ENCODE peak calls at places on chromosomes 12 and 14, in seven cellular contexts. One of them, this sample, is unnamed.

GRCh38 chr14:42222924-42223471 is 616.3 kb downstream of the LRFN5 start:
- DNase-seq in mucosa of descending colon: no peak
- DNase-seq in AG04450: peak
- DNase-seq in DND-41: no peak
- DNase-seq in brain microvascular endothelial cell: peak
- DNase-seq in gastrocnemius medialis: peak
- DNase-seq in HFF-Myc: peak
- DNase-seq in this sample: peak

GRCh38 chr14:70894868-70895267 is 12.4 kb upstream of the PCNX1 start:
- DNase-seq in brain microvascular endothelial cell: no peak
- DNase-seq in HFF-Myc: no peak
- DNase-seq in DND-41: no peak
- DNase-seq in AG04450: no peak
- DNase-seq in gastrocnemius medialis: no peak
- DNase-seq in mucosa of descending colon: no peak
- DNase-seq in this sample: no peak

GRCh38 chr12:6782903-6783571 is 6.3 kb upstream of the CD4 start:
- DNase-seq in DND-41: peak
- DNase-seq in HFF-Myc: no peak
- DNase-seq in brain microvascular endothelial cell: no peak
- DNase-seq in mucosa of descending colon: no peak
- DNase-seq in AG04450: no peak
- DNase-seq in gastrocnemius medialis: no peak
- DNase-seq in this sample: no peak

GRCh38 chr12:129696405-129696804 is 207.4 kb downstream of the TMEM132D start:
- DNase-seq in mucosa of descending colon: no peak
- DNase-seq in AG04450: no peak
- DNase-seq in HFF-Myc: no peak
- DNase-seq in DND-41: no peak
- DNase-seq in brain microvascular endothelial cell: no peak
- DNase-seq in gastrocnemius medialis: no peak
- DNase-seq in this sample: no peak

GRCh38 chr12:61385771-61386170 is 874.4 kb upstream of the USP15 start:
- DNase-seq in gastrocnemius medialis: no peak
- DNase-seq in brain microvascular endothelial cell: peak
- DNase-seq in mucosa of descending colon: no peak
- DNase-seq in DND-41: no peak
- DNase-seq in HFF-Myc: no peak
- DNase-seq in AG04450: no peak
- DNase-seq in this sample: no peak

GRCh38 chr12:31865023-31865422 is 94.2 kb upstream of the RESF1 start:
- DNase-seq in AG04450: no peak
- DNase-seq in gastrocnemius medialis: no peak
- DNase-seq in mucosa of descending colon: no peak
- DNase-seq in HFF-Myc: no peak
- DNase-seq in DND-41: no peak
- DNase-seq in brain microvascular endothelial cell: no peak
- DNase-seq in this sample: no peak

GRCh38 chr14:34465069-34465859 is 3.2 kb upstream of the SPTSSA start:
- DNase-seq in AG04450: no peak
- DNase-seq in gastrocnemius medialis: no peak
- DNase-seq in brain microvascular endothelial cell: peak
- DNase-seq in DND-41: no peak
- DNase-seq in mucosa of descending colon: no peak
- DNase-seq in HFF-Myc: peak
- DNase-seq in this sample: no peak

GRCh38 chr14:57274551-57274950 is 5.8 kb downstream of the AP5M1 start:
- DNase-seq in AG04450: no peak
- DNase-seq in DND-41: no peak
- DNase-seq in HFF-Myc: no peak
- DNase-seq in brain microvascular endothelial cell: peak
- DNase-seq in gastrocnemius medialis: no peak
- DNase-seq in mucosa of descending colon: no peak
- DNase-seq in this sample: no peak

GRCh38 chr14:24162083-24162482 is 1.0 kb downstream of the IRF9 start:
- DNase-seq in HFF-Myc: no peak
- DNase-seq in brain microvascular endothelial cell: peak
- DNase-seq in DND-41: no peak
- DNase-seq in mucosa of descending colon: peak
- DNase-seq in gastrocnemius medialis: no peak
- DNase-seq in AG04450: no peak
- DNase-seq in this sample: no peak

GRCh38 chr14:98130691-98131090 is 1141.3 kb downstream of the BCL11B start:
- DNase-seq in brain microvascular endothelial cell: peak
- DNase-seq in HFF-Myc: no peak
- DNase-seq in DND-41: no peak
- DNase-seq in AG04450: no peak
- DNase-seq in mucosa of descending colon: no peak
- DNase-seq in gastrocnemius medialis: no peak
- DNase-seq in this sample: no peak

GRCh38 chr14:27553820-27554219 is 956.0 kb upstream of the NOVA1 start:
- DNase-seq in brain microvascular endothelial cell: no peak
- DNase-seq in DND-41: no peak
- DNase-seq in HFF-Myc: no peak
- DNase-seq in mucosa of descending colon: no peak
- DNase-seq in gastrocnemius medialis: no peak
- DNase-seq in AG04450: no peak
- DNase-seq in this sample: no peak

GRCh38 chr12:85468356-85469157 is 188.5 kb downstream of the ALX1 start:
- DNase-seq in brain microvascular endothelial cell: peak
- DNase-seq in mucosa of descending colon: no peak
- DNase-seq in gastrocnemius medialis: no peak
- DNase-seq in AG04450: peak
- DNase-seq in DND-41: peak
- DNase-seq in HFF-Myc: peak
- DNase-seq in this sample: peak

GRCh38 chr14:77158175-77158908 is 16.8 kb upstream of the ZDHHC22 start:
- DNase-seq in DND-41: no peak
- DNase-seq in gastrocnemius medialis: peak
- DNase-seq in brain microvascular endothelial cell: peak
- DNase-seq in AG04450: peak
- DNase-seq in mucosa of descending colon: no peak
- DNase-seq in HFF-Myc: peak
- DNase-seq in this sample: no peak

GRCh38 chr12:95241761-95242506 is 24.3 kb downstream of the VEZT start:
- DNase-seq in DND-41: no peak
- DNase-seq in gastrocnemius medialis: no peak
- DNase-seq in mucosa of descending colon: no peak
- DNase-seq in AG04450: no peak
- DNase-seq in brain microvascular endothelial cell: no peak
- DNase-seq in HFF-Myc: no peak
- DNase-seq in this sample: no peak

GRCh38 chr14:38536376-38537038 is 280.6 kb upstream of the CLEC14A start:
- DNase-seq in AG04450: no peak
- DNase-seq in gastrocnemius medialis: no peak
- DNase-seq in mucosa of descending colon: no peak
- DNase-seq in brain microvascular endothelial cell: no peak
- DNase-seq in DND-41: no peak
- DNase-seq in HFF-Myc: no peak
- DNase-seq in this sample: no peak

GRCh38 chr12:46265102-46265501 is 3.7 kb downstream of the SLC38A1 start:
- DNase-seq in HFF-Myc: no peak
- DNase-seq in DND-41: no peak
- DNase-seq in AG04450: no peak
- DNase-seq in brain microvascular endothelial cell: no peak
- DNase-seq in mucosa of descending colon: no peak
- DNase-seq in gastrocnemius medialis: no peak
- DNase-seq in this sample: no peak

GRCh38 chr12:46261658-46262057 is 7.2 kb downstream of the SLC38A1 start:
- DNase-seq in HFF-Myc: no peak
- DNase-seq in gastrocnemius medialis: no peak
- DNase-seq in brain microvascular endothelial cell: no peak
- DNase-seq in AG04450: no peak
- DNase-seq in DND-41: no peak
- DNase-seq in mucosa of descending colon: no peak
- DNase-seq in this sample: no peak

GRCh38 chr12:46264057-46264456 is 4.8 kb downstream of the SLC38A1 start:
- DNase-seq in mucosa of descending colon: no peak
- DNase-seq in DND-41: no peak
- DNase-seq in AG04450: no peak
- DNase-seq in HFF-Myc: no peak
- DNase-seq in gastrocnemius medialis: no peak
- DNase-seq in brain microvascular endothelial cell: no peak
- DNase-seq in this sample: no peak

GRCh38 chr12:46265734-46266133 is 3.1 kb downstream of the SLC38A1 start:
- DNase-seq in DND-41: no peak
- DNase-seq in mucosa of descending colon: no peak
- DNase-seq in brain microvascular endothelial cell: no peak
- DNase-seq in gastrocnemius medialis: no peak
- DNase-seq in HFF-Myc: no peak
- DNase-seq in AG04450: no peak
- DNase-seq in this sample: no peak

GRCh38 chr12:46263140-46264017 is 5.5 kb downstream of the SLC38A1 start:
- DNase-seq in gastrocnemius medialis: no peak
- DNase-seq in HFF-Myc: no peak
- DNase-seq in AG04450: no peak
- DNase-seq in DND-41: no peak
- DNase-seq in mucosa of descending colon: no peak
- DNase-seq in brain microvascular endothelial cell: no peak
- DNase-seq in this sample: no peak
- TF ChIP-seq CTCF in gastrocnemius medialis: peak
- TF ChIP-seq CTCF in HFF-Myc: peak
- TF ChIP-seq CTCF in AG04450: peak
- TF ChIP-seq CTCF in DND-41: no peak
- TF ChIP-seq CTCF in mucosa of descending colon: no peak
- TF ChIP-seq CTCF in brain microvascular endothelial cell: peak
- TF ChIP-seq CTCF in this sample: peak

DNA sequence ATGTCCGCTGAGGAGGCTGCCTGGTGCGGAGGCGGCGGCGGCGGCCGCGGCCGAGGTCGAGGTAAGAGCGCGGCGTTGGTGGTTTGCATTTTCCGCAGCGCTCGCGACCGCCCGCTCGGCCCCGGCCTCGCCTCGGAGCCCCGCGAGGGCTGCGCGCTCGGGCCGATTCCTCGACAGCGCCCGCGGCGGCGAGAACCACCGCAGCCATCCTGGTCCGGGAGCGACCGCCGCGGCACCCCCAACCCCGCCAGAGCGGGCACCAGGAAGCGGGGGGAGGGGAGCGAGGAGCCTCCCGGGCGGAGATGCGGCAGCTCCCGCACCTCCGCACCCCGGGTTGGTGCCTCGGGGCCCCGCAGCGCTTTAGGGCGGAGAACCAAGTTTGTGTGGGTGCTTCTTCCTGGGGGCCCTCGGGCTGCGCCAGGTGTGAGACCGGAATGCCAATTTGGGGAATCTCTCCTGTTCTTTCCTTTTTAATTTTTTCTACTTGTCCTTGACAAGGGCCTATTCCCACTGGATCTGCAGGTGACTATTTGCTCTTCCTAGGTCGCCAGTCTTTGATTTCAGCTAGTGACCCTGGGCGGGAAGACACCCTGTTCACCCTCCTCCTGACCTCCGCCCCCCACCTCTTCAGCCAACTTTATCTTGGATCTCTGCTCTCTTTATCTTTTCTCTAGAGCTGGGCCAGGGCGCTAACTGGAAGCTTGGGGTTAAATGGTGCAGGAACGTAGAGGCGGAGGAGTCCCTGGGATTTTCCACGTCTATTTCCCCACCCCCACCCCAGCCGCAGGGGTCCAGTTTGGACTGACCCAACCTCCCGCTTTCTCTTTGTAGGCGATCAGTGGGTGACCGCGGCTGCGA is at the start of gene SOCS2:
- DNase-seq in AG04450: no peak
- DNase-seq in brain microvascular endothelial cell: no peak
- DNase-seq in HFF-Myc: no peak
- DNase-seq in gastrocnemius medialis: no peak
- DNase-seq in DND-41: peak
- DNase-seq in mucosa of descending colon: peak
- DNase-seq in this sample: no peak
- H3K4me3 ChIP-seq in AG04450: peak
- H3K4me3 ChIP-seq in brain microvascular endothelial cell: peak
- H3K4me3 ChIP-seq in HFF-Myc: peak
- H3K4me3 ChIP-seq in gastrocnemius medialis: peak
- H3K4me3 ChIP-seq in DND-41: peak
- H3K4me3 ChIP-seq in mucosa of descending colon: peak
- H3K4me3 ChIP-seq in this sample: peak

GRCh38 chr14:99724196-99724891 is 40.2 kb downstream of the CYP46A1 start:
- DNase-seq in gastrocnemius medialis: no peak
- DNase-seq in mucosa of descending colon: no peak
- DNase-seq in HFF-Myc: no peak
- DNase-seq in AG04450: no peak
- DNase-seq in brain microvascular endothelial cell: no peak
- DNase-seq in DND-41: no peak
- DNase-seq in this sample: no peak
- TF ChIP-seq CTCF in gastrocnemius medialis: no peak
- TF ChIP-seq CTCF in mucosa of descending colon: no peak
- TF ChIP-seq CTCF in HFF-Myc: no peak
- TF ChIP-seq CTCF in AG04450: no peak
- TF ChIP-seq CTCF in brain microvascular endothelial cell: peak
- TF ChIP-seq CTCF in DND-41: no peak
- TF ChIP-seq CTCF in this sample: no peak

GRCh38 chr12:116484807-116485206 is 74.4 kb upstream of the MAP1LC3B2 start:
- DNase-seq in AG04450: no peak
- DNase-seq in DND-41: no peak
- DNase-seq in HFF-Myc: no peak
- DNase-seq in gastrocnemius medialis: no peak
- DNase-seq in brain microvascular endothelial cell: no peak
- DNase-seq in mucosa of descending colon: no peak
- DNase-seq in this sample: no peak
- H3K4me3 ChIP-seq in AG04450: no peak
- H3K4me3 ChIP-seq in DND-41: no peak
- H3K4me3 ChIP-seq in HFF-Myc: no peak
- H3K4me3 ChIP-seq in gastrocnemius medialis: no peak
- H3K4me3 ChIP-seq in brain microvascular endothelial cell: no peak
- H3K4me3 ChIP-seq in mucosa of descending colon: no peak
- H3K4me3 ChIP-seq in this sample: no peak

GRCh38 chr14:76073732-76074131 is 78.0 kb upstream of the GPATCH2L start:
- DNase-seq in gastrocnemius medialis: no peak
- DNase-seq in HFF-Myc: no peak
- DNase-seq in AG04450: no peak
- DNase-seq in DND-41: no peak
- DNase-seq in brain microvascular endothelial cell: no peak
- DNase-seq in mucosa of descending colon: no peak
- DNase-seq in this sample: no peak

GRCh38 chr14:76078501-76078900 is 73.2 kb upstream of the GPATCH2L start:
- DNase-seq in AG04450: no peak
- DNase-seq in brain microvascular endothelial cell: no peak
- DNase-seq in gastrocnemius medialis: no peak
- DNase-seq in DND-41: no peak
- DNase-seq in mucosa of descending colon: no peak
- DNase-seq in HFF-Myc: no peak
- DNase-seq in this sample: no peak

GRCh38 chr14:76080009-76080408 is 71.7 kb upstream of the GPATCH2L start:
- DNase-seq in HFF-Myc: no peak
- DNase-seq in AG04450: no peak
- DNase-seq in gastrocnemius medialis: peak
- DNase-seq in brain microvascular endothelial cell: no peak
- DNase-seq in DND-41: no peak
- DNase-seq in mucosa of descending colon: no peak
- DNase-seq in this sample: no peak

GRCh38 chr14:76080471-76080870 is 71.3 kb upstream of the GPATCH2L start:
- DNase-seq in AG04450: no peak
- DNase-seq in gastrocnemius medialis: no peak
- DNase-seq in mucosa of descending colon: no peak
- DNase-seq in DND-41: no peak
- DNase-seq in brain microvascular endothelial cell: no peak
- DNase-seq in HFF-Myc: no peak
- DNase-seq in this sample: no peak

GRCh38 chr14:76077340-76077739 is 74.4 kb upstream of the GPATCH2L start:
- DNase-seq in AG04450: no peak
- DNase-seq in mucosa of descending colon: no peak
- DNase-seq in brain microvascular endothelial cell: no peak
- DNase-seq in gastrocnemius medialis: no peak
- DNase-seq in DND-41: no peak
- DNase-seq in HFF-Myc: no peak
- DNase-seq in this sample: no peak
- TF ChIP-seq CTCF in AG04450: no peak
- TF ChIP-seq CTCF in mucosa of descending colon: no peak
- TF ChIP-seq CTCF in brain microvascular endothelial cell: no peak
- TF ChIP-seq CTCF in gastrocnemius medialis: no peak
- TF ChIP-seq CTCF in DND-41: no peak
- TF ChIP-seq CTCF in HFF-Myc: no peak
- TF ChIP-seq CTCF in this sample: no peak